ENCODE peak calls at places on chromosomes 6 and 20, in five cellular contexts. A is colonic mucosa, K is ascending aorta, X is osteoblast, O is GM23248. Y is an unnamed sample. For H3K4me1, the result is how much of the 10 kb centered on the place peaks cover.

GRCh38 chr6:41032830-41033229 is 6.2 kb downstream of the UNC5CL start:
- DNase-seq in O (no peak), A (no peak), X (peak), K (no peak), Y (no peak)

GRCh38 chr20:48831702-48832422 is 4.1 kb upstream of the PREX1 start:
- DNase-seq in X (peak), A (peak), K (peak), O (peak), Y (no peak)

GRCh38 chr6:35637911-35638310 is 50.8 kb downstream of the FKBP5 start:
- DNase-seq in O (no peak), A (no peak), K (no peak), X (no peak), Y (no peak)

GRCh38 chr20:18225652-18226051 is 62.7 kb upstream of the ZNF133 start:
- DNase-seq in K (no peak), X (peak), A (no peak), O (peak), Y (no peak)

GRCh38 chr6:34355889-34356288 is 36.6 kb downstream of the NUDT3 start:
- DNase-seq in K (no peak), A (no peak), X (no peak), O (no peak), Y (no peak)

GRCh38 chr6:160882741-160883340 is 108.7 kb upstream of the MAP3K4 start:
- DNase-seq in A (no peak), X (no peak), O (peak), K (no peak), Y (no peak)

GRCh38 chr6:140182819-140183218 is 808.4 kb upstream of the CITED2 start:
- DNase-seq in X (no peak), O (no peak), A (no peak), K (no peak), Y (no peak)

GRCh38 chr20:8518878-8519277 is 386.8 kb downstream of the PLCB1 start:
- DNase-seq in A (no peak), O (no peak), X (no peak), K (no peak), Y (no peak)

GRCh38 chr6:42375007-42375635 is 76.6 kb downstream of the TRERF1 start:
- DNase-seq in X (no peak), A (no peak), K (no peak), O (no peak), Y (no peak)

GRCh38 chr6:154302111-154302752 is 54.4 kb downstream of the IPCEF1 start:
- DNase-seq in K (no peak), X (no peak), O (peak), A (no peak), Y (peak)

GRCh38 chr20:50252715-50253500 is 62.3 kb downstream of the CEBPB start:
- DNase-seq in K (no peak), X (peak), A (no peak), O (no peak), Y (peak)

GRCh38 chr6:40672118-40672517 is 85.0 kb upstream of the LRFN2 start:
- DNase-seq in O (peak), X (no peak), K (no peak), A (no peak), Y (no peak)

GRCh38 chr6:143176090-143177021 is 115.7 kb downstream of the AIG1 start:
- DNase-seq in A (no peak), K (no peak), X (no peak), O (peak), Y (no peak)

GRCh38 chr6:35016417-35017221 is 124.5 kb downstream of the TCP11 start:
- DNase-seq in X (peak), O (peak), A (no peak), K (peak), Y (no peak)

GRCh38 chr6:10347561-10348327 is 67.1 kb downstream of the TFAP2A start:
- DNase-seq in X (no peak), A (no peak), K (no peak), O (peak), Y (no peak)

GRCh38 chr6:11943060-11943459 is 69.1 kb upstream of the HIVEP1 start:
- DNase-seq in O (no peak), A (no peak), K (no peak), X (no peak), Y (no peak)

GRCh38 chr6:13716955-13717295 is 5.3 kb upstream of the RANBP9 start:
- DNase-seq in K (no peak), X (no peak), A (no peak), O (no peak), Y (no peak)

GRCh38 chr6:137764464-137764863 is 102.6 kb upstream of the TNFAIP3 start:
- DNase-seq in O (peak), K (no peak), A (no peak), X (peak), Y (no peak)

GRCh38 chr6:164845773-164846172 is 463.6 kb downstream of the C6orf118 start:
- DNase-seq in O (no peak), X (no peak), K (no peak), A (no peak), Y (no peak)

GRCh38 chr20:49276895-49277785 is 717 bp downstream of the ZNFX1 start:
- DNase-seq in X (no peak), K (peak), O (peak), A (peak), Y (peak)

GRCh38 chr6:126657556-126658129 is 317.7 kb downstream of the CENPW start:
- DNase-seq in A (peak), O (peak), K (no peak), X (no peak), Y (no peak)

GRCh38 chr20:62227977-62228958 is 8.2 kb upstream of the HRH3 start:
- DNase-seq in X (no peak), O (no peak), A (peak), K (no peak), Y (no peak)

GRCh38 chr6:149223934-149224333 is 93.6 kb upstream of the TAB2 start:
- DNase-seq in A (no peak), K (no peak), X (no peak), O (no peak), Y (no peak)

GRCh38 chr6:21918081-21918480 is 324.5 kb downstream of the SOX4 start:
- DNase-seq in K (no peak), X (no peak), A (no peak), O (no peak), Y (no peak)

GRCh38 chr20:4720121-4720976 is 1.4 kb upstream of the PRND start:
- DNase-seq in A (peak), O (peak), X (peak), K (peak), Y (peak)

GRCh38 chr6:25177629-25178028 is 101.5 kb upstream of the CARMIL1 start:
- DNase-seq in O (no peak), X (no peak), K (no peak), A (no peak), Y (no peak)

DNA sequence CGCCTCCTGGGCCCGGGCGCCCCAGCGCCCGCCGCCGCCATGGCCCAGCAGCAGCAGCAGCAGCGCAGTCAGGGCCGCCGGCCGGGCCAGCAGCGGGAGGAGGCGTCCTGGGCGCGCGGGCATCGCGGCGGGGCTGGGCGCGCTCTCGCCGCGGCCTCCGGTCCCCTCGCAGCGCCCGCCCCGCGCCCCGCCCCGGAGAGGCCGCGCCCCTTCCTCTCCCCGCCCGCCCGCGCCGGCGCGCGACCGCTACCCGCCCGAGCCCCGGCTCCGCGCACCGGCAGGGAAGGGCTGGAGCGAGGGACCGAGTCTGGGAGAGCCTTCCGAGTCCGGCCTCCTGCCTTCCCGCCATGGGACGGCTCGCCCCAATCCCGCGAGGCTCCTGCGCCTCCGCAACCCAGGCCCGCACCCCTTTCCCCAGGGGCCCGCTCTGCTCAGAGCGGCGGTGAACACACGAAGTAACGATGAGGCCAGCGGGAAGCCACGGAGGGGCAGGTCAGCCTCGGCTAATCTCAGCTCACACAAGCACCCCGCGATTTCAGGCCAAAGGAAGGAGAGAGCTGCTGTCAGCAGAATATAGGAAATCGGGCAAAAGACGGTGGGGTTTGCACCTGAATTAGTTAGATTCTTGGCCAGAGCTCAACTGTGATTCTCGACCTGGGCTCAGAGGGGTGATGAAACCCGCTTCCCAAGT is at the start of gene TXNDC5:
- DNase-seq in O (peak), A (peak), X (peak), K (peak), Y (peak)
- H3K4me1 ChIP-seq in O (under half), A (under half), X (under half), K (under half), Y (under half)

DNA sequence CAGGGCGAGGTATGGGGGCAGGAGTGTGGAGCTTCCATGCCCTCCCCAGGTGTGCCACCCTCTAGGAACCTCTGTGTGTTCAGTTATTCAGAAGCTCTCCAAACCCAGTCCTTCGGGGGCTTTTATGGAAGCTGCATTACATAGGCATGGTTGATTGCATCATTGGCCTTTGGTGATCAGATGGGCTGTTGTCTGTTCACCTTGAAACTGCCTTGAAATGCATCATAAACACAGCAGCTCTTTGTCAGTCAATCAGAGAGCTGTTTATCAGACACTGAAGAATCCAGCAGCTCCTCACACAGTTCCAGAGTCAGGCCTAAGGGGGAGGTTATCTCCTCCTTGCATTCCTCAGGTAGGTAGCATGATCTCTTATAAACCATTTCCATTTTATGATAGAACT is 62.4 kb downstream of the E2F3 start:
- DNase-seq in A (no peak), X (no peak), O (no peak), K (no peak), Y (no peak)
- H3K27ac ChIP-seq in A (no peak), X (no peak), O (no peak), K (no peak), Y (no peak)

DNA sequence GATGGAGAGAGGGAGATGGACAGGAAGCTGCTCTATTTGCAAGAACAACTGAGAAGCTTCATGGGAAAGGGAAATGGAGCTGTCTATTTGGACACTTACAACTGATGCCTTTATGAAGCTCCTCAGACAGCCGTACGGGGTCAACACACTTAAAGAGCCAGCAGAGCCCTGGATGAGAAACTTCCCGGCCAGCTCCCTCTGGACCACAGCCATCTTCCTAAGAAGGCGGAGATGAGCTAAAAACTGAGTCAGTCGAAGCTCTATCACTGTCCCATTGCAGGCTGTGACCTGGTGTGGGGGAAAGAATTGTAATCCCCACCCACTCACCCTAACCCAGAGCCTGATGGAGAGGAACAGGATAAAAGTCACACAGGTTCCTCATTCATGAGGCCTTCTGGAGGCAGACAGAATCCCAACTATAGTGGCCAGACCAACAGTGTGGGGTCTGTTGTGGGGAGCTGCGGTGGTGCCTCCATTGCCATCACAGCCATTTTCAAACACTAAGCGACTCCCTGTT is 360.3 kb upstream of the JARID2 start:
- DNase-seq in O (peak), A (no peak), X (no peak), K (no peak), Y (no peak)
- H3K4me3 ChIP-seq in O (no peak), A (no peak), X (no peak), K (no peak), Y (no peak)

DNA sequence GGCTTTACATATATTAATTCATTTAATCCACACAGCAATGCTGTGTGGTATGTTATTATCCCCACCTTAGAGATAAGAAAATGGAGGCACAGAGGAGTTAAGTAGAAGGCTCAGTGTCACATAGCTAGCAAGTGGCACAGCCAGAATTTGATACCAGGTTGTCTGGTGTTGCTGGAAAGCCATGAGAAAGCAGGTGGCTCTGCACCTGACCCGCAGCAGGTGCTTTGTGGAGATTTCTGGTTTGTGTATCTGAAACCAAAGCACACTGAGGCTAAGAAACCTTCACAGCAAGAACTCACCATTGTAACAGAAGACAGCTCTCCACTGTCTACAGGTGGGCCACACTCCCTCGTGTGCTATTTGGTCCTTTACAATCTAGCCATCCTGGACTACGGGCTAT is 7.5 kb downstream of the ELMO2 start:
- DNase-seq in X (no peak), O (no peak), K (no peak), A (no peak), Y (no peak)
- H3K4me1 ChIP-seq in X (under half), O (under half), K (half or more), A (under half), Y (under half)

GRCh38 chr20:56800088-56800487 is 171.0 kb downstream of the TFAP2C start:
- DNase-seq in K (no peak), O (no peak), A (no peak), X (no peak), Y (no peak)
- H3K27ac ChIP-seq in K (no peak), O (no peak), A (no peak), X (no peak), Y (no peak)

GRCh38 chr6:156889469-156889868 is 112.3 kb downstream of the ARID1B start:
- DNase-seq in X (no peak), O (no peak), K (no peak), A (no peak), Y (no peak)
- H3K4me3 ChIP-seq in X (no peak), O (no peak), K (no peak), A (no peak), Y (no peak)

Y was measured in lung.